ENCODE peak calls at places on chromosomes 12 and 14, in ten cellular contexts. M, U, Q, E, Y, I, W, T, H and R are unnamed samples.

GRCh38 chr14:59189822-59190368 is 1.4 kb downstream of the DAAM1 start:
- DNase-seq in M (peak), U (peak), Q (peak), E (peak), Y (peak), I (peak), W (peak), T (no peak), H (peak), R (peak)

GRCh38 chr14:64800000-64800399 is 79.7 kb downstream of the SPTB start:
- DNase-seq in M (peak), U (peak), Q (peak), E (peak), Y (peak), I (no peak), W (peak), T (no peak), H (peak), R (no peak)

GRCh38 chr12:3200032-3200617 is 122.9 kb downstream of the TSPAN9 start:
- DNase-seq in M (peak), U (peak), Q (peak), E (no peak), Y (peak), I (no peak), W (peak), T (no peak), H (no peak), R (peak)

GRCh38 chr12:116583284-116583683 is 24.1 kb downstream of the MAP1LC3B2 start:
- DNase-seq in M (no peak), U (no peak), Q (no peak), E (no peak), Y (no peak), I (no peak), W (no peak), T (no peak), H (no peak), R (no peak)

GRCh38 chr12:28780096-28780495 is 369.0 kb upstream of the FAR2 start:
- DNase-seq in M (peak), U (peak), Q (peak), E (no peak), Y (peak), I (no peak), W (peak), T (no peak), H (no peak), R (peak)

GRCh38 chr14:102249041-102249440 is 55.9 kb downstream of the MOK start:
- DNase-seq in M (no peak), U (no peak), Q (no peak), E (no peak), Y (peak), I (no peak), W (no peak), T (no peak), H (no peak), R (peak)

GRCh38 chr14:42994001-42994736 is 1387.5 kb downstream of the LRFN5 start:
- DNase-seq in M (peak), U (no peak), Q (peak), E (no peak), Y (peak), I (no peak), W (no peak), T (no peak), H (no peak), R (peak)

GRCh38 chr12:53050426-53051057 is 677 bp downstream of the TNS2 start:
- DNase-seq in M (no peak), U (no peak), Q (no peak), E (no peak), Y (no peak), I (no peak), W (no peak), T (no peak), H (no peak), R (no peak)

GRCh38 chr12:100499416-100499815 is 25.8 kb downstream of the NR1H4 start:
- DNase-seq in M (no peak), U (no peak), Q (no peak), E (no peak), Y (no peak), I (no peak), W (no peak), T (no peak), H (no peak), R (no peak)

GRCh38 chr12:62640910-62641448 is 174.4 kb downstream of the MON2 start:
- DNase-seq in M (peak), U (no peak), Q (peak), E (no peak), Y (peak), I (no peak), W (no peak), T (no peak), H (peak), R (peak)

GRCh38 chr14:29558516-29558915 is 369.1 kb downstream of the PRKD1 start:
- DNase-seq in M (peak), U (no peak), Q (no peak), E (no peak), Y (peak), I (no peak), W (no peak), T (no peak), H (no peak), R (peak)

GRCh38 chr12:100897240-100897639 is 102.7 kb downstream of the ANO4 start:
- DNase-seq in M (no peak), U (no peak), Q (no peak), E (no peak), Y (no peak), I (no peak), W (no peak), T (no peak), H (no peak), R (no peak)

GRCh38 chr12:132466241-132467188 is 23.4 kb upstream of the FBRSL1 start:
- DNase-seq in M (no peak), U (no peak), Q (no peak), E (no peak), Y (peak), I (no peak), W (no peak), T (no peak), H (no peak), R (no peak)

GRCh38 chr12:105378821-105379400 is 48.4 kb downstream of the C12orf75 start:
- DNase-seq in M (peak), U (no peak), Q (peak), E (no peak), Y (peak), I (no peak), W (no peak), T (no peak), H (no peak), R (no peak)

GRCh38 chr12:120157678-120158077 is 36.8 kb downstream of the GCN1 start:
- DNase-seq in M (no peak), U (no peak), Q (no peak), E (no peak), Y (no peak), I (no peak), W (no peak), T (no peak), H (no peak), R (no peak)

GRCh38 chr14:73324536-73324932 is 87.2 kb downstream of the PAPLN start:
- DNase-seq in M (no peak), U (no peak), Q (peak), E (no peak), Y (no peak), I (no peak), W (no peak), T (no peak), H (no peak), R (no peak)

GRCh38 chr12:4910502-4911315 is 1.0 kb downstream of the KCNA1 start:
- DNase-seq in M (peak), U (no peak), Q (no peak), E (no peak), Y (peak), I (no peak), W (no peak), T (no peak), H (peak), R (no peak)

GRCh38 chr14:104203071-104203425 is 64.7 kb downstream of the KIF26A start:
- DNase-seq in M (no peak), U (no peak), Q (no peak), E (no peak), Y (no peak), I (no peak), W (no peak), T (no peak), H (no peak), R (no peak)

GRCh38 chr14:20857630-20858261 is 33.4 kb upstream of the RNASE3 start:
- DNase-seq in M (peak), U (peak), Q (peak), E (peak), Y (peak), I (peak), W (peak), T (peak), H (peak), R (peak)

GRCh38 chr12:64256166-64256800 is 34.2 kb upstream of the KICS2 start:
- DNase-seq in M (peak), U (peak), Q (peak), E (peak), Y (peak), I (peak), W (peak), T (peak), H (peak), R (peak)

GRCh38 chr12:56487448-56488040 is 417 bp downstream of the GLS2 start:
- DNase-seq in M (peak), U (peak), Q (peak), E (no peak), Y (no peak), I (no peak), W (peak), T (no peak), H (peak), R (no peak)

GRCh38 chr12:4829161-4829792 is 80.4 kb upstream of the KCNA1 start:
- DNase-seq in M (no peak), U (no peak), Q (no peak), E (no peak), Y (no peak), I (no peak), W (no peak), T (no peak), H (peak), R (no peak)

GRCh38 chr12:109606261-109607028 is 32.9 kb downstream of the MVK start:
- DNase-seq in M (no peak), U (peak), Q (no peak), E (no peak), Y (no peak), I (peak), W (no peak), T (no peak), H (no peak), R (no peak)

GRCh38 chr14:53638966-53639365 is 317.7 kb downstream of the BMP4 start:
- DNase-seq in M (peak), U (no peak), Q (peak), E (no peak), Y (no peak), I (no peak), W (no peak), T (no peak), H (no peak), R (no peak)

GRCh38 chr14:20332386-20332945 is 613 bp downstream of the CCNB1IP1 start:
- DNase-seq in M (peak), U (peak), Q (no peak), E (no peak), Y (peak), I (peak), W (peak), T (no peak), H (no peak), R (no peak)

GRCh38 chr12:48414046-48414445 is 58.3 kb upstream of the ANP32D start:
- DNase-seq in M (no peak), U (no peak), Q (no peak), E (no peak), Y (no peak), I (no peak), W (no peak), T (no peak), H (no peak), R (no peak)

GRCh38 chr12:86660488-86661171 is 404.4 kb upstream of the MGAT4C start:
- DNase-seq in M (peak), U (no peak), Q (peak), E (peak), Y (peak), I (no peak), W (peak), T (no peak), H (no peak), R (peak)

GRCh38 chr14:68978550-68978911 is 571 bp downstream of the ACTN1 start:
- DNase-seq in M (peak), U (peak), Q (peak), E (no peak), Y (peak), I (peak), W (peak), T (no peak), H (no peak), R (no peak)

GRCh38 chr14:36659010-36659821 is 2.4 kb upstream of the PAX9 start:
- DNase-seq in M (no peak), U (no peak), Q (peak), E (no peak), Y (no peak), I (no peak), W (no peak), T (no peak), H (no peak), R (no peak)
- TF ChIP-seq EZH2 in M (no peak), U (peak), Q (no peak), E (no peak), Y (peak), I (no peak), W (no peak), T (no peak), H (no peak), R (no peak)

GRCh38 chr12:12784911-12785814 is at the start of gene APOLD1:
- DNase-seq in M (no peak), U (no peak), Q (no peak), E (no peak), Y (no peak), I (no peak), W (no peak), T (peak), H (no peak), R (no peak)
- TF ChIP-seq EZH2 in M (no peak), U (no peak), Q (no peak), E (no peak), Y (no peak), I (no peak), W (no peak), T (no peak), H (no peak), R (no peak)

GRCh38 chr12:67735868-67736267 is 87.3 kb downstream of the DYRK2 start:
- DNase-seq in M (no peak), U (no peak), Q (no peak), E (no peak), Y (no peak), I (no peak), W (no peak), T (no peak), H (no peak), R (no peak)
- TF ChIP-seq EZH2 in M (no peak), U (no peak), Q (no peak), E (no peak), Y (no peak), I (no peak), W (no peak), T (no peak), H (no peak), R (no peak)

GRCh38 chr12:51333536-51333935 is 9.6 kb upstream of the BIN2 start:
- DNase-seq in M (no peak), U (no peak), Q (no peak), E (no peak), Y (no peak), I (no peak), W (no peak), T (no peak), H (no peak), R (no peak)
- TF ChIP-seq EZH2 in M (no peak), U (no peak), Q (no peak), E (no peak), Y (no peak), I (no peak), W (no peak), T (no peak), H (no peak), R (no peak)

GRCh38 chr14:100836053-100836805 is 10.3 kb downstream of the MEG3 start:
- DNase-seq in M (no peak), U (no peak), Q (no peak), E (no peak), Y (no peak), I (no peak), W (no peak), T (no peak), H (no peak), R (no peak)

GRCh38 chr14:100835278-100836052 is 9.5 kb downstream of the MEG3 start:
- DNase-seq in M (no peak), U (no peak), Q (no peak), E (no peak), Y (no peak), I (no peak), W (no peak), T (no peak), H (no peak), R (no peak)

GRCh38 chr14:100834441-100835277 is 8.7 kb downstream of the MEG3 start:
- DNase-seq in M (no peak), U (no peak), Q (no peak), E (no peak), Y (no peak), I (no peak), W (no peak), T (no peak), H (no peak), R (no peak)

GRCh38 chr14:100830681-100831080 is 4.8 kb downstream of the MEG3 start:
- DNase-seq in M (no peak), U (no peak), Q (no peak), E (no peak), Y (no peak), I (no peak), W (no peak), T (no peak), H (no peak), R (no peak)

GRCh38 chr14:100832311-100832960 is 6.5 kb downstream of the MEG3 start:
- DNase-seq in M (no peak), U (no peak), Q (no peak), E (no peak), Y (no peak), I (no peak), W (no peak), T (no peak), H (no peak), R (no peak)
- TF ChIP-seq EZH2 in M (no peak), U (no peak), Q (no peak), E (no peak), Y (no peak), I (no peak), W (no peak), T (no peak), H (no peak), R (no peak)

DNA sequence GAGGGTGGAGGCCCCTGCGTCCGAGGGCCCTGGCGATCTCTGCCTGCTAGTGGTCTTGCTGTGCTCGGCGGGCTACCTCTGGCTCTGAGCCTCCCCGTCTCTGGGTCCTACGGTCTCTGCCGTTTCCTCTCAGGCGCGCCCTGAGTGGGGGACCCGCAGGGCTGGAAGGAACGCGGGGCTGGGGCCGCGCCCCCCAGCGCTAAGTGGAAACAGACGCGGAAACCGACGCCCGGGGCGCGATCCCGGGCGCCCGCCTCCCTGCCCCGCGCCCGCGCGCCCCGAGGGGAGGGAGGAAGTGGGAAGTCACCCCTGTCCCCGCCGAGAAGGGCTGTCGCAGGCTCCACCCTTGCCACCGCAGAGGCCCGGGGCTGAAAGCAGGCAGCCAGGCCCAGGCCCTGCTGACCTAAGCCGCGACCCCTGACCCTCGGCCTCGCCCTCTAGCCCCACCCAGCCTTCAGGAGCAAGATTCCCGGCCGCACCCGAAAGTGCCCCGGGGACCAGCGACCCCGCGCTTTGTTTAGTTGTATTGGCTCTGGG is 831 bp downstream of the CRIP1 start:
- DNase-seq in M (no peak), U (no peak), Q (no peak), E (no peak), Y (no peak), I (no peak), W (no peak), T (no peak), H (peak), R (no peak)
- TF ChIP-seq EZH2 in M (no peak), U (no peak), Q (no peak), E (no peak), Y (peak), I (no peak), W (no peak), T (no peak), H (no peak), R (peak)